ENCODE peak calls at places on chromosomes 5 and 9, in eight cellular contexts. R is A549, A is left lung, Z is cardiac fibroblast, X is PC-3, I is astrocyte of the spinal cord, E is fibroblast of the aortic adventitia, C is GM06990. Q is an unnamed sample.

GRCh38 chr5:72425995-72426394 is 81.2 kb downstream of the ZNF366 start:
- DNase-seq in A (no peak), Z (no peak), E (no peak), X (no peak), R (no peak), C (no peak), I (no peak), Q (no peak)

GRCh38 chr5:45796959-45797553 is 100.9 kb upstream of the HCN1 start:
- DNase-seq in X (peak), Z (no peak), E (no peak), I (no peak), C (no peak), A (no peak), R (peak), Q (no peak)

GRCh38 chr5:157571357-157571827 is 4.2 kb downstream of the ADAM19 start:
- DNase-seq in I (peak), Z (peak), A (no peak), E (peak), R (no peak), C (peak), X (no peak), Q (no peak)

GRCh38 chr5:101716941-101717340 is 579.1 kb downstream of the SLCO4C1 start:
- DNase-seq in X (no peak), I (no peak), E (no peak), C (no peak), A (no peak), R (no peak), Z (no peak), Q (no peak)

GRCh38 chr9:111386386-111386785 is 56.4 kb upstream of the OR2K2 start:
- DNase-seq in I (peak), Z (no peak), X (peak), R (no peak), C (no peak), A (no peak), E (no peak), Q (no peak)

GRCh38 chr9:134436926-134437325 is 110.7 kb downstream of the RXRA start:
- DNase-seq in I (no peak), R (no peak), Z (no peak), E (no peak), C (no peak), X (no peak), A (no peak), Q (no peak)

GRCh38 chr5:83006683-83007283 is 70.4 kb downstream of the TMEM167A start:
- DNase-seq in X (no peak), Z (no peak), C (no peak), A (no peak), E (no peak), R (no peak), I (no peak), Q (no peak)

GRCh38 chr9:33124716-33125378 is 42.3 kb downstream of the B4GALT1 start:
- DNase-seq in C (no peak), Z (no peak), I (no peak), R (no peak), X (no peak), E (no peak), A (no peak), Q (no peak)

GRCh38 chr5:109141499-109142200 is 268.1 kb downstream of the PJA2 start:
- DNase-seq in I (peak), A (no peak), Z (peak), X (no peak), R (peak), E (peak), C (no peak), Q (no peak)

GRCh38 chr9:126781717-126782388 is 23.0 kb upstream of the ZBTB43 start:
- DNase-seq in I (peak), A (peak), X (peak), E (peak), C (peak), R (peak), Z (peak), Q (peak)

GRCh38 chr9:35553670-35554543 is 51.2 kb upstream of the TESK1 start:
- DNase-seq in A (peak), E (peak), Z (peak), I (peak), R (peak), X (peak), C (no peak), Q (no peak)

GRCh38 chr9:75369989-75370388 is 281.7 kb downstream of the OSTF1 start:
- DNase-seq in E (no peak), A (no peak), I (no peak), C (no peak), Z (no peak), X (no peak), R (peak), Q (no peak)

GRCh38 chr5:108727639-108728565 is 19.8 kb upstream of the FER start:
- DNase-seq in I (peak), A (peak), C (peak), E (peak), R (peak), X (peak), Z (peak), Q (peak)

GRCh38 chr9:23372703-23373102 is 453.3 kb downstream of the ELAVL2 start:
- DNase-seq in X (no peak), R (no peak), C (no peak), Z (no peak), E (no peak), A (no peak), I (no peak), Q (no peak)

GRCh38 chr9:130172858-130173461 is 756 bp downstream of the NCS1 start:
- DNase-seq in A (no peak), R (no peak), E (no peak), X (no peak), I (no peak), Z (no peak), C (no peak), Q (no peak)

GRCh38 chr9:18717751-18718150 is 243.8 kb downstream of the ADAMTSL1 start:
- DNase-seq in E (peak), Z (no peak), I (no peak), X (peak), C (no peak), R (no peak), A (no peak), Q (no peak)

GRCh38 chr9:107484117-107484723 is 5.3 kb downstream of the KLF4 start:
- DNase-seq in E (peak), I (peak), Z (peak), A (no peak), R (peak), C (no peak), X (peak), Q (no peak)

GRCh38 chr9:74663456-74663855 is 166.3 kb downstream of the RORB start:
- DNase-seq in Z (no peak), A (no peak), R (no peak), I (no peak), C (no peak), X (no peak), E (no peak), Q (no peak)

GRCh38 chr9:93565089-93565488 is 11.3 kb upstream of the PHF2 start:
- DNase-seq in A (no peak), X (no peak), Z (no peak), R (no peak), I (no peak), C (no peak), E (no peak), Q (no peak)

GRCh38 chr5:176927562-176927961 is 28.4 kb upstream of the HK3 start:
- DNase-seq in I (no peak), E (no peak), Z (peak), C (no peak), R (no peak), A (no peak), X (no peak), Q (no peak)
- TF ChIP-seq CTCF in I (no peak), E (no peak), Z (no peak), C (no peak), R (no peak), A (no peak), X (no peak), Q (no peak)

GRCh38 chr9:29773676-29774075 is 2200.4 kb upstream of the C9orf72 start:
- DNase-seq in E (no peak), X (no peak), A (no peak), I (no peak), C (no peak), Z (no peak), R (no peak), Q (no peak)
- H3K4me3 ChIP-seq in E (no peak), X (no peak), A (no peak), I (no peak), C (no peak), Z (no peak), R (no peak), Q (no peak)

GRCh38 chr5:79560774-79561524 is 47.0 kb upstream of the HOMER1 start:
- DNase-seq in E (peak), A (no peak), Z (peak), C (peak), X (no peak), R (no peak), I (peak), Q (no peak)
- TF ChIP-seq CTCF in E (no peak), A (no peak), Z (no peak), C (no peak), X (no peak), R (no peak), I (no peak), Q (no peak)

GRCh38 chr5:181255836-181256578 is 4.9 kb downstream of the TRIM52 start:
- DNase-seq in E (no peak), Z (no peak), A (no peak), R (no peak), X (no peak), I (no peak), C (no peak), Q (no peak)
- H3K4me3 ChIP-seq in E (no peak), Z (no peak), A (no peak), R (no peak), X (no peak), I (no peak), C (no peak), Q (no peak)

GRCh38 chr5:142317673-142318261 is 7.1 kb downstream of the SPRY4 start:
- DNase-seq in R (no peak), C (no peak), A (no peak), Z (peak), X (no peak), I (no peak), E (peak), Q (no peak)
- TF ChIP-seq CTCF in R (no peak), C (peak), A (no peak), Z (peak), X (no peak), I (peak), E (peak), Q (no peak)